ENCODE peak calls at places on chromosome 21, in five cellular contexts. M, Y, X, T and N are unnamed samples.

GRCh38 chr21:23016617-23017016 is 2018.4 kb downstream of the NCAM2 start:
- DNase-seq in M (no peak), Y (no peak), X (no peak), T (no peak), N (no peak)

GRCh38 chr21:33801424-33802405 is 113.9 kb downstream of the ATP5PO start:
- DNase-seq in M (no peak), Y (no peak), X (peak; percentile 67), T (no peak), N (no peak)

GRCh38 chr21:17925900-17926299 is 106.7 kb upstream of the C21orf91 start:
- DNase-seq in M (no peak), Y (no peak), X (no peak), T (no peak), N (no peak)

GRCh38 chr21:20790113-20790512 is 208.1 kb upstream of the NCAM2 start:
- DNase-seq in M (no peak), Y (no peak), X (no peak), T (no peak), N (no peak)

GRCh38 chr21:36297938-36298572 is 21.9 kb upstream of the MORC3 start:
- DNase-seq in M (peak; percentile 91), Y (peak; percentile 68), X (no peak), T (no peak), N (peak; percentile 50)

GRCh38 chr21:44582055-44582454 is 1.7 kb upstream of the KRTAP10-5 start:
- DNase-seq in M (no peak), Y (no peak), X (no peak), T (no peak), N (no peak)

GRCh38 chr21:21290751-21291150 is 292.5 kb downstream of the NCAM2 start:
- DNase-seq in M (no peak), Y (no peak), X (no peak), T (no peak), N (no peak)

GRCh38 chr21:44372616-44373015 is 19.2 kb downstream of the TRPM2 start:
- DNase-seq in M (no peak), Y (no peak), X (no peak), T (no peak), N (no peak)

GRCh38 chr21:30083120-30083945 is 83.3 kb downstream of the CLDN17 start:
- DNase-seq in M (no peak), Y (no peak), X (no peak), T (no peak), N (no peak)

GRCh38 chr21:26881504-26882228 is 36.5 kb upstream of the ADAMTS1 start:
- DNase-seq in M (no peak), Y (no peak), X (no peak), T (no peak), N (no peak)

GRCh38 chr21:36403713-36404112 is 18.5 kb downstream of the CHAF1B start:
- DNase-seq in M (no peak), Y (no peak), X (no peak), T (no peak), N (no peak)

GRCh38 chr21:29075706-29076447 is 2.4 kb upstream of the CCT8 start:
- DNase-seq in M (no peak), Y (no peak), X (no peak), T (no peak), N (no peak)
- H3K4me1 ChIP-seq in M (no peaks in the 10 kb centered on the region), Y (peaks cover 35% of the 10 kb centered on the region), X (peaks cover 17% of the 10 kb centered on the region), T (peaks cover 47% of the 10 kb centered on the region), N (no peaks in the 10 kb centered on the region)

DNA sequence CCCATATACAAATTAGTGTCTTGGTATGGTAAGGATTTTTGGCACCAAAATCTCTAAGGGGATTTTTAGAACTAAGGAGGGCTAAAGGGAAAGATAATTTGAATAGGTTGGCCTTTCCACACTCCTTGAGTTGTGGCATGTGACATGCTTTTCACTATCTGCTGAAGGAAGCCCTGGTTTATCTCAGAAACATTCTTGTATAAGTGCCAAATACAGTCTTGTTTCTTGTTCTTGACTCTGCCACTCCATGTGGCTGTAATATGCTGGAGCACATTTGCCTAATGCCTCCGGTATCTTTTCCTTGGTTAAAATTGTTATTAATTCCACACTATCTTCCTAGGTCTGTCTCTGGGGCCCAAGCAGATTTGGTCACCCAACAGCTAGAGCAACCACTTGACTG is 457.0 kb downstream of the USP25 start:
- DNase-seq in M (no peak), Y (no peak), X (no peak), T (no peak), N (no peak)
- H3K27ac ChIP-seq in M (no peak overlapping the region), Y (no peak overlapping the region), X (no peak overlapping the region), T (no peak overlapping the region), N (no peak overlapping the region)

GRCh38 chr21:37449302-37449937 is 82.8 kb downstream of the DYRK1A start:
- DNase-seq in M (no peak), Y (no peak), X (no peak), T (no peak), N (no peak)

GRCh38 chr21:37452222-37452621 is 85.6 kb downstream of the DYRK1A start:
- DNase-seq in M (no peak), Y (no peak), X (peak; percentile 38), T (peak; percentile 17), N (no peak)

GRCh38 chr21:37453350-37453749 is 86.8 kb downstream of the DYRK1A start:
- DNase-seq in M (no peak), Y (no peak), X (no peak), T (no peak), N (no peak)

GRCh38 chr21:37450385-37451044 is 83.9 kb downstream of the DYRK1A start:
- DNase-seq in M (no peak), Y (no peak), X (no peak), T (no peak), N (no peak)

GRCh38 chr21:37451446-37451845 is 84.9 kb downstream of the DYRK1A start:
- DNase-seq in M (no peak), Y (no peak), X (no peak), T (no peak), N (no peak)
- H3K4me1 ChIP-seq in M (peaks cover 10% of the 10 kb centered on the region), Y (peaks cover 15% of the 10 kb centered on the region), X (peaks cover 20% of the 10 kb centered on the region), T (peaks cover 76% of the 10 kb centered on the region), N (peaks cover 31% of the 10 kb centered on the region)

DNA sequence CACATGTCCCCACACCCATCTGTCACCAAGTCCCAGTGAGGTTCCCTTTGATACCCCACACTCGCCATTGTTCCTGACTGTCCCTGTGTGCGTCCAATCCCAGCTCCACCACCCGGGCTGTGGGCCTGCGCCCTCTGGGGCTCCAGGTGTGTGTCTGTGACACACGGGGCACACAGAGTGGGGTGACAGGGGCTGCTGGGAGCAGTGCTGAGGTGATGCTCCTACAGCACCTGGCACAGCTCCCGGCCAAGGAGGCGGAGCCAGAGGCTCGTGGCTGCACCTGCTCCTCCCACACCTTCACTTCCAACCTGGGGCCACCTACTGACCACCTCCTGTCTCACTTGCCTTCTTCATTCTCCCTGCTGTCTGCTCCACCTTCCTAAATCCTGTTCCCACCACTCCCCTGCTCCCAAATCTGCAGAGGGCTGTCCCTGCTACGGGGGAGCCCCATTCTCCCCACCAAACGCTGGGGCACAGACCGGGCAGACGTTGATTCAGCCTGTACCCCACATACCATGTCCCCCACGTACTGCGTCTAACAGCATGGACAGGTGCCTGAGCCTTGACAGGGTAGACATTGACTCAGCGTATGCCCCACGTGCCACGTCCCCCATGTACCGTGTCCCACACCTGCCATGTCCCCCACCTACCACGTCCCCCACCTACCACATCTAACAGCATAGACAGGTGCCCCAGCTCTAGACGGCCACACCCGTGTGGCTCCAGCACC is 16.4 kb downstream of the WDR4 start:
- DNase-seq in M (peak; percentile 58), Y (no peak), X (no peak), T (no peak), N (no peak)
- H3K27ac ChIP-seq in M (no peak overlapping the region), Y (no peak overlapping the region), X (no peak overlapping the region), T (no peak overlapping the region), N (no peak overlapping the region)

GRCh38 chr21:38286739-38287426 is 30.1 kb downstream of the KCNJ15 start:
- DNase-seq in M (no peak), Y (no peak), X (peak; percentile 42), T (no peak), N (no peak)

GRCh38 chr21:38277501-38278111 is 20.8 kb downstream of the KCNJ15 start:
- DNase-seq in M (peak; percentile 22), Y (no peak), X (peak; percentile 43), T (no peak), N (peak; percentile 60)

GRCh38 chr21:38280446-38280845 is 23.7 kb downstream of the KCNJ15 start:
- DNase-seq in M (no peak), Y (no peak), X (no peak), T (no peak), N (no peak)

GRCh38 chr21:38284221-38284620 is 27.4 kb downstream of the KCNJ15 start:
- DNase-seq in M (no peak), Y (no peak), X (peak; percentile 60), T (no peak), N (no peak)

GRCh38 chr21:38282921-38283320 is 26.1 kb downstream of the KCNJ15 start:
- DNase-seq in M (no peak), Y (no peak), X (no peak), T (no peak), N (no peak)
- H3K4me1 ChIP-seq in M (no peaks in the 10 kb centered on the region), Y (no peaks in the 10 kb centered on the region), X (peaks cover 39% of the 10 kb centered on the region), T (peaks cover 9% of the 10 kb centered on the region), N (peaks cover 3% of the 10 kb centered on the region)

GRCh38 chr21:28516996-28517592 is 475.6 kb downstream of the LTN1 start:
- DNase-seq in M (peak; percentile 66), Y (peak; percentile 13), X (peak; percentile 76), T (no peak), N (peak; percentile 33)
- H3K27ac ChIP-seq in M (no peak overlapping the region), Y (no peak overlapping the region), X (no peak overlapping the region), T (no peak overlapping the region), N (no peak overlapping the region)

GRCh38 chr21:41023936-41024335 is 144.0 kb upstream of the BACE2 start:
- DNase-seq in M (no peak), Y (no peak), X (no peak), T (no peak), N (no peak)
- H3K4me1 ChIP-seq in M (no peaks in the 10 kb centered on the region), Y (no peaks in the 10 kb centered on the region), X (no peaks in the 10 kb centered on the region), T (no peaks in the 10 kb centered on the region), N (no peaks in the 10 kb centered on the region)

DNA sequence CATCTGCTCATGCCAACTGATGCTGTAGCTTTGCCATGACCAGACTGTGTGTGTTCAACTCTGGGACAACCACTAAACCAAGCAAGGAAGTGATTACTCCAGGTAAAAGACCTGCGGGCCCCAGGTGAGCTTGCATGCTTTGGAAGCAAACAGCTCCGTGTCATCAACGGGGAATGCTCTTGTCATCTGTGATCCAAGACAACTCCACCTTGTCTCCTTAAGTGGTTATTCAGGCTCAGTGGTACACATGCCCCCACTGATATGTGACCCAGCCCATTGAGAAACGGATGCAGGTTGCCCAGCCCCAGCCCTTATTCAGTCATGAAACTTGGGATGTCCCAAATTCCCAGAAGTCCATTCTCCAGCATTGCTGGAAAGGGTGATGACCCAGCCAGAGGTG is 89.0 kb downstream of the TIAM1 start:
- DNase-seq in M (no peak), Y (no peak), X (no peak), T (no peak), N (no peak)
- H3K27ac ChIP-seq in M (no peak overlapping the region), Y (no peak overlapping the region), X (no peak overlapping the region), T (no peak overlapping the region), N (no peak overlapping the region)

DNA sequence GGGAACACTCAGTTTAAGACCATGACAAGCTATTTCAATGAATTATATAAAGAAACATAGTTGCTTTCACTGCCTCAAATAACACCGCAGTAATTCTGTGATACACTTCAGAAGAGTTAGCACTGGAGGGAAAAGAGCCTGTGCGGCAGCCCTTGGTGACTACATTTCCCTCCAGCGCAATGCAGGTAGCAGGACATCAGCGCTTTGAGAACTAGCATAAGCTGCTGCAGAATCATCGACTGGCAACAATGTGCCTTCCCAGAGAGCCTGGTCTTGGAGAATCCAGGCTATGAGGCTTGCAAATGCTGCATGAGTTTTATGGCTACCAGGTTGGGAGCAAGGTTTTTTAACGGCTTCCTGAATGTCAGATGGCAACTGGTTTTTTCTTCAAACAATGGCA is 7.5 kb downstream of the NRIP1 start:
- DNase-seq in M (peak; percentile 62), Y (no peak), X (no peak), T (no peak), N (no peak)
- H3K4me1 ChIP-seq in M (peaks cover 21% of the 10 kb centered on the region), Y (peaks cover 7% of the 10 kb centered on the region), X (peaks cover 38% of the 10 kb centered on the region), T (peaks cover 74% of the 10 kb centered on the region), N (peaks cover 82% of the 10 kb centered on the region)

GRCh38 chr21:31132574-31133242 is 94.4 kb upstream of the KRTAP19-8 start:
- DNase-seq in M (no peak), Y (peak; percentile 58), X (no peak), T (no peak), N (no peak)
- H3K27ac ChIP-seq in M (no peak overlapping the region), Y (peak overlapping the region; percentile 59), X (no peak overlapping the region), T (no peak overlapping the region), N (no peak overlapping the region)